ENCODE peak calls at places on chromosomes 5 and 9, in seven cellular contexts. G is esophagus squamous epithelium, D is cardiac fibroblast, Q is MM.1S, I is Calu3, P is BE2C, U is fibroblast of pulmonary artery. F is an unnamed sample.

GRCh38 chr5:123438902-123439301 is 15.7 kb upstream of the CEP120 start:
- DNase-seq in D (no peak), U (no peak), P (no peak), G (no peak), Q (no peak), I (no peak), F (peak; percentile 15)

GRCh38 chr9:124522121-124523098 is 15.2 kb upstream of the NR5A1 start:
- DNase-seq in U (no peak), I (no peak), Q (no peak), P (no peak), G (no peak), D (no peak), F (no peak)

GRCh38 chr9:37575921-37576721 is at the start of gene FBXO10:
- DNase-seq in Q (peak; percentile 63), U (peak; percentile 70), P (peak; percentile 89), D (peak; percentile 81), I (peak; percentile 24), G (no peak), F (peak; percentile 72)

GRCh38 chr5:157574456-157575095 is 999 bp downstream of the ADAM19 start:
- DNase-seq in P (no peak), D (no peak), G (no peak), Q (no peak), U (peak; percentile 23), I (no peak), F (no peak)

GRCh38 chr5:78360674-78361225 is 333 bp downstream of the SCAMP1 start:
- DNase-seq in P (peak; percentile 51), G (peak; percentile 14), Q (peak; percentile 49), U (no peak), I (peak; percentile 69), D (no peak), F (peak; percentile 76)

GRCh38 chr9:133184971-133185370 is 21.3 kb upstream of the GBGT1 start:
- DNase-seq in I (peak; percentile 38), P (peak; percentile 60), U (peak; percentile 81), Q (peak; percentile 52), G (no peak), D (peak; percentile 85), F (peak; percentile 63)

GRCh38 chr9:91426123-91426745 is 2.6 kb upstream of the NFIL3 start:
- DNase-seq in P (no peak), U (peak; percentile 66), G (no peak), I (no peak), D (peak; percentile 67), Q (peak; percentile 85), F (no peak)

GRCh38 chr9:69198526-69199250 is 24.6 kb downstream of the TJP2 start:
- DNase-seq in P (no peak), D (no peak), I (no peak), U (no peak), Q (no peak), G (no peak), F (peak; percentile 77)

GRCh38 chr5:17114233-17114632 is 103.2 kb upstream of the BASP1 start:
- DNase-seq in G (no peak), Q (no peak), U (no peak), P (no peak), I (peak; percentile 35), D (no peak), F (no peak)

GRCh38 chr9:130073373-130073772 is 19.7 kb downstream of the GPR107 start:
- DNase-seq in U (peak; percentile 89), I (no peak), G (no peak), P (no peak), Q (no peak), D (peak; percentile 87), F (no peak)

GRCh38 chr5:68528877-68529276 is 313.3 kb downstream of the PIK3R1 start:
- DNase-seq in U (no peak), D (no peak), G (no peak), Q (no peak), I (no peak), P (no peak), F (no peak)

GRCh38 chr5:27130587-27130986 is 92.2 kb upstream of the CDH9 start:
- DNase-seq in I (no peak), Q (no peak), D (peak; percentile 12), U (peak; percentile 51), G (no peak), P (no peak), F (no peak)

GRCh38 chr9:125549465-125550215 is 157.4 kb downstream of the MAPKAP1 start:
- DNase-seq in U (peak; percentile 27), Q (no peak), D (peak; percentile 63), I (no peak), G (no peak), P (no peak), F (peak; percentile 82)

GRCh38 chr9:105311317-105311716 is 66.9 kb downstream of the SLC44A1 start:
- DNase-seq in D (no peak), P (no peak), I (no peak), U (no peak), G (no peak), Q (no peak), F (no peak)

GRCh38 chr9:124480621-124480981 is 26.6 kb downstream of the NR5A1 start:
- DNase-seq in P (peak; percentile 65), I (peak; percentile 29), G (no peak), Q (peak; percentile 21), D (peak; percentile 10), U (peak; percentile 9), F (no peak)

GRCh38 chr9:107945961-107946360 is 456.4 kb upstream of the KLF4 start:
- DNase-seq in U (no peak), D (no peak), I (no peak), G (no peak), Q (no peak), P (no peak), F (no peak)

GRCh38 chr9:97511762-97512429 is 10.4 kb downstream of the TMOD1 start:
- DNase-seq in G (no peak), Q (no peak), I (peak; percentile 31), P (no peak), D (no peak), U (no peak), F (no peak)

GRCh38 chr9:89978185-89978584 is 373.4 kb downstream of the GADD45G start:
- DNase-seq in P (no peak), Q (no peak), U (no peak), D (peak; percentile 16), G (no peak), I (no peak), F (no peak)

GRCh38 chr9:96251451-96251850 is 50.5 kb downstream of the HSD17B3 start:
- DNase-seq in U (no peak), G (no peak), P (no peak), D (no peak), I (no peak), Q (no peak), F (no peak)

GRCh38 chr5:141657937-141658545 is 6.8 kb upstream of the FCHSD1 start:
- DNase-seq in D (peak; percentile 62), G (no peak), P (no peak), I (no peak), U (peak; percentile 91), Q (no peak), F (no peak)

GRCh38 chr5:66171349-66172344 is 27.5 kb downstream of the SREK1 start:
- DNase-seq in Q (peak; percentile 69), G (no peak), U (peak; percentile 75), D (peak; percentile 73), I (peak; percentile 41), P (peak; percentile 53), F (peak; percentile 37)

GRCh38 chr5:56003179-56003578 is 8.4 kb upstream of the IL6ST start:
- DNase-seq in U (peak; percentile 46), P (no peak), G (no peak), D (peak; percentile 54), Q (no peak), I (peak; percentile 64), F (no peak)

GRCh38 chr9:133346021-133346713 is 1.8 kb downstream of the MED22 start:
- DNase-seq in G (no peak), D (no peak), P (no peak), Q (no peak), I (no peak), U (no peak), F (peak; percentile 21)

GRCh38 chr5:139746691-139747582 is 48.7 kb upstream of the PSD2 start:
- DNase-seq in G (no peak), D (no peak), I (no peak), P (peak; percentile 38), U (no peak), Q (no peak), F (peak; percentile 50)
- TF ChIP-seq CTCF in G (no peak), D (no peak), I (no peak), P (no peak), U (no peak), Q (no peak), F (no peak)

DNA sequence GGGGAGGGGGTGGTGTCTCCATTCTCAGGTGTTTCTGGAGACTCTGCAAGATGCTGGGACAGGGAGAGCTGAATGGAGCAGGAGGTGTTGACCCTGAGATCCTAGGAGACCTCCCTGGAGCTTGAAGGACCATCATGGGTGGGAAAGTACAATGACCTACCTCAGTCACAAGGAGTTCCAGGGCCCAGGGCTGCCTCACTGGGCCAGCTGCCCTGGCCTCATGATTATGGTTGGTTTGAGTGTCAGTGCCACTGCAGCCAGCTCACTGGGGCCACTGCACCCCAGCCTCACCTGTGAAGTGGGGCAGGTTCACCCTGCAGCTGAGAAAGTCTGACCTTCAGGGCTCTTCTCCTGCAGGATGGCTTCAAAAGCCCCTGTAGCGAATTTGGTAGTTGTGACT is 372.5 kb downstream of the IRX2 start:
- DNase-seq in Q (no peak), P (no peak), I (no peak), G (no peak), U (no peak), D (no peak), F (no peak)
- TF ChIP-seq CTCF in Q (no peak), P (no peak), I (no peak), G (no peak), U (no peak), D (no peak), F (no peak)

DNA sequence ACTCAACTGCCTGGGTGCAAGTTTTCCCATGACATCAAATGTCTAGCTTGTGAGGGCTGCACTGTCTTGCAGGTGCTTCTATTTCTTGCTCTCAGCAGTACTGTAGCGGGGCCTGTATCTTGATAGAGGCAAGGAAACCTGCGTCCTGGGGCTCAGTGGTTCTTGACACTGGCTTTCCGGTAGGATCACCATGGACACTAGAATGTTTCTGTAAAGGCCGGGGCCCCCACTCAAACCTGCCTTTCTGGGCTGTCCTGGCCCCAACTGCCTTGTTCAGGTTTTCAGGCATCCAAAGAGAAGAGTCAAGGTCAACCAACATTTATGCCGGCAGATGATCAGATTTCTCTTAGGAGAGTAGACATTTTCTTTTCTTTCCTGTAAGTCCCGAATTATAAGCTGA is 26.7 kb upstream of the TENT4A start:
- DNase-seq in I (no peak), P (no peak), D (no peak), G (no peak), Q (no peak), U (no peak), F (no peak)
- TF ChIP-seq CTCF in I (no peak), P (no peak), D (no peak), G (no peak), Q (no peak), U (no peak), F (no peak)

GRCh38 chr9:78366827-78367226 is 69.9 kb downstream of the PSAT1 start:
- DNase-seq in U (no peak), Q (no peak), I (no peak), G (no peak), P (no peak), D (no peak), F (no peak)

GRCh38 chr9:78368236-78368635 is 71.3 kb downstream of the PSAT1 start:
- DNase-seq in D (no peak), G (no peak), U (no peak), I (no peak), Q (no peak), P (no peak), F (no peak)

GRCh38 chr9:78363221-78363620 is 66.3 kb downstream of the PSAT1 start:
- DNase-seq in U (peak; percentile 23), G (no peak), D (peak; percentile 30), P (no peak), Q (no peak), I (no peak), F (no peak)

GRCh38 chr9:78369644-78370219 is 72.8 kb downstream of the PSAT1 start:
- DNase-seq in D (peak; percentile 87), I (peak; percentile 50), P (peak; percentile 87), Q (no peak), G (no peak), U (peak; percentile 86), F (peak; percentile 71)

GRCh38 chr9:78365979-78366697 is 69.2 kb downstream of the PSAT1 start:
- DNase-seq in G (no peak), Q (peak; percentile 38), D (peak; percentile 40), P (no peak), I (no peak), U (peak; percentile 40), F (no peak)
- TF ChIP-seq CTCF in G (peak; percentile 19), Q (peak; percentile 55), D (peak; percentile 62), P (peak; percentile 65), I (peak; percentile 21), U (peak; percentile 69), F (peak; percentile 73)

F was measured in thyroid gland.